ENCODE peak calls at places on chromosomes 3 and 15, in four cellular contexts. One of them, this sample, is unnamed.

GRCh38 chr3:153658151-153658550 is 463.0 kb upstream of the ARHGEF26 start:
- DNase-seq in H54: no peak
- DNase-seq in NB4: peak
- DNase-seq in activated gamma-delta T cell treated with Interleukin-2 at 50 U/mL for 16 hours: no peak
- DNase-seq in this sample: no peak

GRCh38 chr3:40580494-40581091 is 55.8 kb downstream of the ZNF621 start:
- DNase-seq in H54: peak
- DNase-seq in NB4: peak
- DNase-seq in activated gamma-delta T cell treated with Interleukin-2 at 50 U/mL for 16 hours: peak
- DNase-seq in this sample: peak

GRCh38 chr3:101279162-101279561 is 41.2 kb downstream of the IMPG2 start:
- DNase-seq in H54: no peak
- DNase-seq in NB4: no peak
- DNase-seq in activated gamma-delta T cell treated with Interleukin-2 at 50 U/mL for 16 hours: no peak
- DNase-seq in this sample: no peak

GRCh38 chr3:110193114-110193513 is 855.8 kb upstream of the DPPA4 start:
- DNase-seq in H54: no peak
- DNase-seq in NB4: no peak
- DNase-seq in activated gamma-delta T cell treated with Interleukin-2 at 50 U/mL for 16 hours: no peak
- DNase-seq in this sample: no peak

GRCh38 chr3:148229107-148229506 is 468.6 kb upstream of the AGTR1 start:
- DNase-seq in H54: no peak
- DNase-seq in NB4: peak
- DNase-seq in activated gamma-delta T cell treated with Interleukin-2 at 50 U/mL for 16 hours: no peak
- DNase-seq in this sample: no peak

GRCh38 chr3:193730498-193730897 is 137.5 kb downstream of the OPA1 start:
- DNase-seq in H54: no peak
- DNase-seq in NB4: no peak
- DNase-seq in activated gamma-delta T cell treated with Interleukin-2 at 50 U/mL for 16 hours: no peak
- DNase-seq in this sample: no peak

GRCh38 chr3:194585880-194586281 is 47.3 kb downstream of the TMEM44 start:
- DNase-seq in H54: no peak
- DNase-seq in NB4: no peak
- DNase-seq in activated gamma-delta T cell treated with Interleukin-2 at 50 U/mL for 16 hours: no peak
- DNase-seq in this sample: no peak

GRCh38 chr3:122962149-122962548 is 65.4 kb downstream of the SEMA5B start:
- DNase-seq in H54: no peak
- DNase-seq in NB4: no peak
- DNase-seq in activated gamma-delta T cell treated with Interleukin-2 at 50 U/mL for 16 hours: no peak
- DNase-seq in this sample: no peak

GRCh38 chr15:31344266-31344665 is 17.6 kb downstream of the KLF13 start:
- DNase-seq in H54: no peak
- DNase-seq in NB4: no peak
- DNase-seq in activated gamma-delta T cell treated with Interleukin-2 at 50 U/mL for 16 hours: no peak
- DNase-seq in this sample: no peak

GRCh38 chr3:32239638-32240550 is 1.4 kb downstream of the CMTM8 start:
- DNase-seq in H54: no peak
- DNase-seq in NB4: peak
- DNase-seq in activated gamma-delta T cell treated with Interleukin-2 at 50 U/mL for 16 hours: peak
- DNase-seq in this sample: peak

GRCh38 chr15:83324799-83325198 is 40.3 kb upstream of the BNC1 start:
- DNase-seq in H54: no peak
- DNase-seq in NB4: no peak
- DNase-seq in activated gamma-delta T cell treated with Interleukin-2 at 50 U/mL for 16 hours: no peak
- DNase-seq in this sample: no peak

GRCh38 chr15:26197719-26198118 is 334.6 kb upstream of the ATP10A start:
- DNase-seq in H54: no peak
- DNase-seq in NB4: no peak
- DNase-seq in activated gamma-delta T cell treated with Interleukin-2 at 50 U/mL for 16 hours: no peak
- DNase-seq in this sample: no peak

GRCh38 chr3:38226273-38226672 is 39.3 kb upstream of the SLC22A13 start:
- DNase-seq in H54: no peak
- DNase-seq in NB4: no peak
- DNase-seq in activated gamma-delta T cell treated with Interleukin-2 at 50 U/mL for 16 hours: no peak
- DNase-seq in this sample: no peak

GRCh38 chr3:56887402-56888025 is 85.8 kb upstream of the ARHGEF3 start:
- DNase-seq in H54: no peak
- DNase-seq in NB4: no peak
- DNase-seq in activated gamma-delta T cell treated with Interleukin-2 at 50 U/mL for 16 hours: peak
- DNase-seq in this sample: no peak

GRCh38 chr3:187207624-187208023 is 10.3 kb downstream of the RTP1 start:
- DNase-seq in H54: no peak
- DNase-seq in NB4: no peak
- DNase-seq in activated gamma-delta T cell treated with Interleukin-2 at 50 U/mL for 16 hours: no peak
- DNase-seq in this sample: no peak

GRCh38 chr15:38991126-38991525 is 426.5 kb upstream of the RASGRP1 start:
- DNase-seq in H54: peak
- DNase-seq in NB4: peak
- DNase-seq in activated gamma-delta T cell treated with Interleukin-2 at 50 U/mL for 16 hours: no peak
- DNase-seq in this sample: no peak

This sample was measured in RWPE1.